ENCODE peak calls at places on chromosomes 4 and X, in six cellular contexts. Y, I, R, Q, U and N are unnamed samples.

GRCh38 chrX:136209016-136209738 is 42.0 kb downstream of the MAP7D3 start:
- DNase-seq in U (peak), Q (no peak), I (peak), R (peak), Y (no peak), N (no peak)

GRCh38 chrX:15194136-15194535 is 75.7 kb downstream of the ASB9 start:
- DNase-seq in I (no peak), U (no peak), R (no peak), Y (no peak), Q (no peak), N (no peak)

GRCh38 chr4:112287258-112287873 is 1.7 kb upstream of the TIFA start:
- DNase-seq in R (no peak), Q (no peak), Y (no peak), U (no peak), I (no peak), N (no peak)

GRCh38 chr4:3369781-3370660 is 71.7 kb upstream of the HGFAC start:
- DNase-seq in I (no peak), Y (no peak), Q (no peak), U (peak), R (peak), N (no peak)

GRCh38 chr4:146978641-146979040 is 33.0 kb upstream of the TTC29 start:
- DNase-seq in Q (no peak), I (no peak), R (no peak), U (no peak), Y (no peak), N (no peak)

GRCh38 chrX:39845289-39845688 is 252.5 kb downstream of the BCOR start:
- DNase-seq in Q (no peak), I (no peak), Y (no peak), R (no peak), U (no peak), N (no peak)

GRCh38 chrX:47218920-47219815 is 687 bp downstream of the CDK16 start:
- DNase-seq in Y (peak), I (peak), U (no peak), Q (peak), R (no peak), N (peak)

GRCh38 chr4:153488006-153488718 is 22.0 kb downstream of the TMEM131L start:
- DNase-seq in I (peak), Q (no peak), U (peak), Y (no peak), R (no peak), N (no peak)

GRCh38 chr4:84325625-84326024 is 173.5 kb downstream of the NKX6-1 start:
- DNase-seq in Q (no peak), R (no peak), U (no peak), I (no peak), Y (no peak), N (no peak)

GRCh38 chr4:53240573-53240972 is 125.3 kb downstream of the SCFD2 start:
- DNase-seq in R (no peak), U (no peak), Y (no peak), Q (peak), I (no peak), N (no peak)